ENCODE peak calls at places on chromosomes 13 and 19, in eight cellular contexts. N, F, C, H, Y, B, U and J are unnamed samples.

GRCh38 chr13:25872871-25873607 is 178.8 kb downstream of the SHISA2 start:
- DNase-seq in N (no peak), F (no peak), C (no peak), H (no peak), Y (no peak), B (no peak), U (no peak), J (peak)

GRCh38 chr13:51230473-51231105 is 8.4 kb downstream of the FAM124A start:
- DNase-seq in N (peak), F (no peak), C (peak), H (peak), Y (peak), B (peak), U (peak), J (peak)

GRCh38 chr19:18940791-18941627 is at the start of gene HOMER3:
- DNase-seq in N (peak), F (no peak), C (peak), H (peak), Y (peak), B (peak), U (peak), J (peak)

GRCh38 chr13:29170451-29171082 is 350.4 kb downstream of the MTUS2 start:
- DNase-seq in N (no peak), F (no peak), C (no peak), H (no peak), Y (no peak), B (no peak), U (no peak), J (no peak)

GRCh38 chr19:40611096-40611495 is 9.9 kb downstream of the LTBP4 start:
- DNase-seq in N (peak), F (no peak), C (no peak), H (no peak), Y (peak), B (no peak), U (peak), J (no peak)

GRCh38 chr13:40148103-40148502 is 492.6 kb downstream of the COG6 start:
- DNase-seq in N (no peak), F (no peak), C (no peak), H (no peak), Y (no peak), B (no peak), U (no peak), J (no peak)

GRCh38 chr19:6066661-6067646 is 43.3 kb downstream of the RFX2 start:
- DNase-seq in N (peak), F (no peak), C (peak), H (peak), Y (peak), B (peak), U (peak), J (peak)

GRCh38 chr19:46903458-46903857 is 42.7 kb downstream of the ARHGAP35 start:
- DNase-seq in N (no peak), F (no peak), C (no peak), H (no peak), Y (no peak), B (no peak), U (no peak), J (no peak)

GRCh38 chr13:30647420-30647819 is 29.7 kb downstream of the USPL1 start:
- DNase-seq in N (no peak), F (no peak), C (no peak), H (no peak), Y (no peak), B (no peak), U (no peak), J (no peak)

GRCh38 chr13:50801087-50801931 is 42.2 kb downstream of the DLEU7 start:
- DNase-seq in N (peak), F (peak), C (no peak), H (peak), Y (peak), B (peak), U (peak), J (peak)

GRCh38 chr13:73096173-73097117 is 37.6 kb downstream of the KLF5 start:
- DNase-seq in N (no peak), F (no peak), C (no peak), H (no peak), Y (no peak), B (peak), U (no peak), J (no peak)

GRCh38 chr19:43575955-43576451 is 402 bp downstream of the PINLYP start:
- DNase-seq in N (no peak), F (no peak), C (no peak), H (no peak), Y (peak), B (no peak), U (no peak), J (peak)

GRCh38 chr13:46077260-46077659 is 24.7 kb upstream of the ZC3H13 start:
- DNase-seq in N (no peak), F (no peak), C (no peak), H (no peak), Y (no peak), B (no peak), U (no peak), J (no peak)

GRCh38 chr13:25420161-25420560 is 48.4 kb downstream of the ATP8A2 start:
- DNase-seq in N (no peak), F (no peak), C (no peak), H (peak), Y (no peak), B (no peak), U (no peak), J (no peak)

GRCh38 chr13:63838366-63839110 is 2422.9 kb upstream of the PCDH20 start:
- DNase-seq in N (peak), F (no peak), C (no peak), H (no peak), Y (no peak), B (no peak), U (no peak), J (no peak)

GRCh38 chr13:79528759-79529191 is 47.8 kb downstream of the NDFIP2 start:
- DNase-seq in N (no peak), F (no peak), C (no peak), H (no peak), Y (no peak), B (peak), U (no peak), J (peak)

GRCh38 chr13:95049772-95050171 is 251.5 kb downstream of the ABCC4 start:
- DNase-seq in N (no peak), F (no peak), C (no peak), H (no peak), Y (no peak), B (no peak), U (no peak), J (no peak)

GRCh38 chr19:2922987-2923386 is 21.8 kb downstream of the ZNF77 start:
- DNase-seq in N (peak), F (no peak), C (no peak), H (peak), Y (no peak), B (peak), U (no peak), J (peak)

GRCh38 chr19:2230029-2230531 is 6.0 kb downstream of the PLEKHJ1 start:
- DNase-seq in N (no peak), F (no peak), C (no peak), H (no peak), Y (no peak), B (no peak), U (no peak), J (no peak)

GRCh38 chr13:30526612-30527217 is 61.0 kb upstream of the HMGB1 start:
- DNase-seq in N (no peak), F (no peak), C (peak), H (peak), Y (no peak), B (peak), U (no peak), J (peak)

GRCh38 chr13:39016789-39017188 is 21.1 kb downstream of the PROSER1 start:
- DNase-seq in N (peak), F (no peak), C (no peak), H (peak), Y (no peak), B (peak), U (no peak), J (peak)

GRCh38 chr13:93151277-93151676 is 75.3 kb upstream of the GPC6 start:
- DNase-seq in N (no peak), F (no peak), C (no peak), H (no peak), Y (no peak), B (peak), U (no peak), J (peak)

DNA sequence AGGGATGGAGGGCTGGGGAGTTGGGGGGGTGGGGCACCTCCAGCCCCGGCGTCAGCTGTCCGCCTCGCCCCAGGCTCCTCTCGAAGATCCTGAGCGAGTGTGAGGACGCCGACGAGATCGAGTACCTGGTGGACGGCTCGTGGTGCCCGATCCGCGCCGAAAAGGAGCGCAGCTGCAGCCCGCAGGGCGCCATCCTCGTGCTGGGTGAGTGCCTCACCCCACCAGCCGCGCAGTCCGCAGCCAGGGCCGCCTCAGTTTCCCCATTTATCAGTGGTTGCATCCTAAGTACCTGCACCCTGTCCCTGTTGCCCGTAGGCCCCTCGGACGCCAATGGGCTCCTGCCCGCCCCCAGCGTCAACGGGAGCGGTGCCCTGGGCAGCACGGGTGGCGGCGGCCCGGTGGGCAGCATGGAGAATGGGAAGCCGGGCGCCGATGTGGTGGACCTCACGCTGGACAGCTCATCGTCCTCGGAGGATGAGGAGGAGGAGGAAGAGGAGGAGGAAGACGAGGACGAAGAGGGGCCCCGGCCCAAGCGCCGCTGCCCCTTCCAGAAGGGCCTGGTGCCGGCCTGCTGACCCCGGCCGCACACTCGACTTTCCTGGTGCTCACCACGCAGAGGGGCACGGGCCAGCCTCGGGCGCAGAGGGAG is 29.3 kb downstream of the ZBTB7A start:
- DNase-seq in N (no peak), F (no peak), C (no peak), H (no peak), Y (no peak), B (no peak), U (no peak), J (no peak)
- H3K4me3 ChIP-seq in N (no peak), F (no peak), C (no peak), H (no peak), Y (no peak), B (no peak), U (no peak), J (no peak)

GRCh38 chr13:55517312-55517711 is 1623.4 kb upstream of the PRR20A start:
- DNase-seq in N (peak), F (no peak), C (no peak), H (peak), Y (no peak), B (no peak), U (no peak), J (no peak)
- TF ChIP-seq CTCF in N (peak), F (no peak), C (no peak), H (peak), Y (no peak), B (no peak), U (no peak), J (no peak)

DNA sequence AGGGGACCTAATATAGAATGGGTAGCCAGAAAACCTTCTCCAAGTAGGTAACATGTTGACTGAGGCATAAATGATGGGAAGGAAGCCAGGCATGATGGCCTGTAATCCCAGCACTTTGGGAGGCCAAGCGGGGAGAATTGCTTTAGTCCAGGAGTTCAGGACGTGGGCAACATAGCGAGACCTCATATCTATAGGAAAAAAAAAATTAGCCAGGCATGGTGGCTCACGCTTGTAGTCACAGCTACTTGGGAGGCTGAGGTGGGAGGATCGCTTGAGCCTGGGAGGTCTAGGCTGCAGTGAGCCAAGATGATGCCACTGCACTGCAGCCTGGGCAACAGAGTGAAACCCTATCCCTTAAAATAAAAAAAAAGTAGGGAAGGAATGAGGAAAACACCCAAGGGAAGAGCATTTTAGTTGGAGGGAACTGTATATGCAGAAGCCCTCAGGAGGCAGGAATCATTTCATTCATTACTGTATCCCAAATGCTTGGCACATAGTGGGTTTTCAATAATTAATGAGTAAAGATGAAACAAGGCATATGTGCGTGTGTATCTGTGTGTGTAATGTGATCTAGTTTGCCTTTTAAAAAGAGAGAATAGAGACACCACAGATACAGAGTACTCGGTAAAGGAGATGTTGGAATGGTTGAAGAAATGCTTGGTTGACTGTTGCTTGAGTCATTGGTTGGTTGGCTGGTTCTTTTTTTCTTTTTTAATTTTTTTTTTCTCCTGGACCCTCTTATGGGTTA is 2.2 kb upstream of the NUP62 start:
- DNase-seq in N (no peak), F (no peak), C (no peak), H (no peak), Y (no peak), B (no peak), U (no peak), J (no peak)
- H3K4me3 ChIP-seq in N (no peak), F (no peak), C (no peak), H (no peak), Y (no peak), B (no peak), U (no peak), J (no peak)

GRCh38 chr13:37869756-37870488 is at the start of gene TRPC4:
- DNase-seq in N (peak), F (peak), C (peak), H (peak), Y (peak), B (peak), U (peak), J (peak)
- TF ChIP-seq CTCF in N (peak), F (peak), C (no peak), H (peak), Y (no peak), B (peak), U (no peak), J (peak)

GRCh38 chr19:51595190-51595589 is 24.1 kb downstream of the ZNF175 start:
- DNase-seq in N (no peak), F (no peak), C (no peak), H (no peak), Y (no peak), B (no peak), U (no peak), J (no peak)
- H3K4me3 ChIP-seq in N (peak), F (peak), C (peak), H (peak), Y (no peak), B (no peak), U (no peak), J (peak)

DNA sequence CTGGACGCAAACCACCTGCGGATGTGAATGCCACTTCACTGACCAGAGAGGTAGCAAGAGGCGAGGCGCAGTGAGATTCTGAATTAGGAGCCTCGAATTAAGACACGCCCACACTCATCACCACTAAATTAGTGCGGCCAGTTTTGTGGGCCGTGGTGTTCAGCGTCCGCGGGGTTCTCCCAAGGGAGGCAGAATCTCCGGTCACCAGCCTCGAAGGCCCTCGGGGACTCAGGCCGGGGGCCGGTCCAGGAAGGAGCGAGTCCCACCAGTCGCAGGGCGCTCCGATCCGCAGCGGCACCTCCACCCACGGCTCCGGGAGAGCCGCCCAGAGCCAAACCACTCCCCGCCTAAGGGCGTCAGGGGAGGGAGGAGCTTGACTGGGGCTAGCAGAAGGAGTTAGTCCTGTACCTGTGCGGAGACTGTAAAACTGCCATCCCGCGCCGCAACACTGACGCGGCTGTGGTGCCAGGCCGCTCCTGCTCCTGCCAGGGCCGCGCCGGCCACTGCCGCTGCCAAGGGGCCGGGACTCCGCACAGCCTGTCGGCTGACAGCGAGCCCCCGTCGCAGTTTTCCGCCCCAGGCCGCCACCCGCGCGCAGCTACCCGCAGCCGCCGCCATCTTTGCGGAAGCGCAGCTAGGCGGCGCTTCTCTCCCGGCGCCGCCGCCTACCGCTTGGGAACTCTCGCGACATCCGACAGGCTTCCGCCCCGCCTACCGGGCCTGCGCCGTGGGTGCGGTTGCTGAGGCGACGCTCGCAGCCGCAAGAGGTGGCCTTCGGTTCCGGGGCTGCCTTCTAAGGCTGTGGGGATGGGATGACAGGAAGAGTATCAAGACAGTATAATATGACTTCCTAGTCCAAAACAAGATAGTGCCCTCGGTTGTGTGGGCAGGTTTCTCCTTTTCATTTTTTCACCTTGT is at the start of gene MICU2:
- DNase-seq in N (peak), F (peak), C (peak), H (peak), Y (peak), B (peak), U (peak), J (peak)
- TF ChIP-seq CTCF in N (no peak), F (no peak), C (no peak), H (no peak), Y (peak), B (no peak), U (no peak), J (no peak)

DNA sequence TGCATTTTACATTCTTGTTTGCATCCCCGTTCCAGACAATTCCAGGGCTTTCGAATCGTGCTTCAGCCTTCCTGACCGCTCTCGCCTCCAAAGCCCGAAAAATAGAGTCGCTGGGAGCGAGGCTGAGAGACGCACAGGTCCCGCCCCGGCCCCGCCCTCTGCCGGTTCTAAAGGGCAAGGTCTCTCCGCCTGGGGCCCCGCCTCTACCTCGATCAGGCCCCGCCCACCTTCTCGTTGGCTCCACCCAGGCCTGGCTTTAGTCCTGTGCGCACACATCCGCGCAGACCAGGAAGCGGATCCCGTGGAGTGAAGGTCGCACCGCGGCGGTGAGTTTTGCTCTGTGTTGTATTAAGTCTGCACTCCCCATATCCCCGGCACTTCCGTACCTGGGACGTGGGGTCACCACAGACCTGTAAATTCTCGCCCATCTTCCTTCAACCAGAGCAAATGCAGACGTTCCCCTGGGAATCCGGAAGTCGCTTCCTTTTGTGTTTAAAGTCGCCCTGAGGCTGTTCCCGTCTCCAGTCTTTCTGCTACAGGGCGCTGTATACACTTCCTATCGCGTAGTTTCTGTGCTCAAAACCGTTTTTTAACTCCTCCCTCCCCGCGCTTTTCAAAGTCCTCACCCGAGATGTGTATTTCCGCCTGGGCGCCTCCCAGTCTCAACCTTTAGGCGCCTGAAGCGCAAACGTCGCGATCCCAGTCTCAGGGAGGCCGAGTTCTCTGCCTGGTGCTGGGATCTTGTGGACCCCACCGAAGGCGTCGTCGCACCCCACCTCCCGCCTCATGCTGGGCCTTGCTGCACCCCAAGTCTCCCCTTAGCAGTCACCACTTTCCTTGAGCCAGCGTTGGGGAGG is at the start of gene ZNF701:
- DNase-seq in N (peak), F (peak), C (peak), H (peak), Y (peak), B (peak), U (peak), J (peak)
- H3K4me3 ChIP-seq in N (peak), F (peak), C (peak), H (peak), Y (peak), B (peak), U (peak), J (peak)

DNA sequence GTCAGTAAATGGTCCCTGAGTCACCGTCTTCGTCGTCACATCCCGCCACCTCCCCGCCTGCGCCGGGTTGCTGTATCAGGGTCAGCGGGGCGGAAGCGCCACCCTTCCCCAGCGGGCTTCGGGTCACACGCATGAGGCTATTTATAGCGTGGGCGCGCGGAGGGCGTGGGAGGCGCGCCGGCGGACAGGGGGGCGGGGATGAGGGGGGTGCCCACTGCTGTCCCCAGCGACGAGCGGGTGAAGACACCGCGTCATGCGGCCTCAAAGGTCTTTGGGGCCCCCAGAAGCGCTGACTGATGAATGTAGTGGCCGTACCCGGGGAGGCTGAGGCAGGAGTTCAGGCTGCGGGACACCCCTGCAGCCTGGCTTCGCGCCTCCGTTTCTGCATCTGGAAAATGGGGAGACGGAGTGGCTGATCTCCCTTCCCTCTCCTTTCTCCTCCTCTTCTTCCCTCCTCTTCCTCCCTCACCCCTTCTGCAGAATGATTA is 7.9 kb downstream of the UNC13A start:
- DNase-seq in N (peak), F (no peak), C (peak), H (peak), Y (peak), B (peak), U (peak), J (peak)
- TF ChIP-seq CTCF in N (no peak), F (no peak), C (no peak), H (no peak), Y (no peak), B (no peak), U (no peak), J (no peak)